ENCODE peak calls at places on chromosomes 11 and 22, in seven cellular contexts. One of them, this sample, is unnamed.

GRCh38 chr22:46830001-46830715 is 67.7 kb downstream of the TBC1D22A start:
- DNase-seq in neuronal stem cell: no peak
- DNase-seq in stimulated activated CD8-positive, alpha-beta memory T cell treated with anti-CD3 and anti-CD28 coated beads, Interleukin-4, amount 100 ng/mL, for 4 hours: no peak
- DNase-seq in activated CD4-positive, CD25-positive, alpha-beta regulatory T cell treated with anti-CD3 and anti-CD28 coated beads, Interleukin-2, amount 50 U/mL, for 72 hours: no peak
- DNase-seq in HuH-7.5: no peak
- DNase-seq in body of pancreas: no peak
- DNase-seq in aorta: peak
- DNase-seq in this sample: no peak

GRCh38 chr11:35413568-35413967 is 5.8 kb downstream of the SLC1A2 start:
- DNase-seq in activated CD4-positive, CD25-positive, alpha-beta regulatory T cell treated with anti-CD3 and anti-CD28 coated beads, Interleukin-2, amount 50 U/mL, for 72 hours: no peak
- DNase-seq in HuH-7.5: no peak
- DNase-seq in stimulated activated CD8-positive, alpha-beta memory T cell treated with anti-CD3 and anti-CD28 coated beads, Interleukin-4, amount 100 ng/mL, for 4 hours: no peak
- DNase-seq in body of pancreas: no peak
- DNase-seq in aorta: no peak
- DNase-seq in neuronal stem cell: no peak
- DNase-seq in this sample: no peak

GRCh38 chr11:3131330-3131941 is 33.7 kb downstream of the OSBPL5 start:
- DNase-seq in activated CD4-positive, CD25-positive, alpha-beta regulatory T cell treated with anti-CD3 and anti-CD28 coated beads, Interleukin-2, amount 50 U/mL, for 72 hours: no peak
- DNase-seq in HuH-7.5: no peak
- DNase-seq in body of pancreas: no peak
- DNase-seq in aorta: no peak
- DNase-seq in neuronal stem cell: no peak
- DNase-seq in stimulated activated CD8-positive, alpha-beta memory T cell treated with anti-CD3 and anti-CD28 coated beads, Interleukin-4, amount 100 ng/mL, for 4 hours: no peak
- DNase-seq in this sample: no peak

GRCh38 chr11:57637626-57638004 is 12.1 kb downstream of the YPEL4 start:
- DNase-seq in neuronal stem cell: no peak
- DNase-seq in stimulated activated CD8-positive, alpha-beta memory T cell treated with anti-CD3 and anti-CD28 coated beads, Interleukin-4, amount 100 ng/mL, for 4 hours: no peak
- DNase-seq in body of pancreas: no peak
- DNase-seq in activated CD4-positive, CD25-positive, alpha-beta regulatory T cell treated with anti-CD3 and anti-CD28 coated beads, Interleukin-2, amount 50 U/mL, for 72 hours: no peak
- DNase-seq in HuH-7.5: no peak
- DNase-seq in aorta: no peak
- DNase-seq in this sample: no peak

GRCh38 chr22:23197836-23198235 is 17.5 kb downstream of the BCR start:
- DNase-seq in activated CD4-positive, CD25-positive, alpha-beta regulatory T cell treated with anti-CD3 and anti-CD28 coated beads, Interleukin-2, amount 50 U/mL, for 72 hours: no peak
- DNase-seq in aorta: no peak
- DNase-seq in stimulated activated CD8-positive, alpha-beta memory T cell treated with anti-CD3 and anti-CD28 coated beads, Interleukin-4, amount 100 ng/mL, for 4 hours: no peak
- DNase-seq in neuronal stem cell: no peak
- DNase-seq in HuH-7.5: no peak
- DNase-seq in body of pancreas: no peak
- DNase-seq in this sample: no peak

GRCh38 chr11:83464181-83464580 is 178.0 kb upstream of the CCDC90B start:
- DNase-seq in HuH-7.5: no peak
- DNase-seq in stimulated activated CD8-positive, alpha-beta memory T cell treated with anti-CD3 and anti-CD28 coated beads, Interleukin-4, amount 100 ng/mL, for 4 hours: no peak
- DNase-seq in aorta: no peak
- DNase-seq in body of pancreas: no peak
- DNase-seq in neuronal stem cell: no peak
- DNase-seq in activated CD4-positive, CD25-positive, alpha-beta regulatory T cell treated with anti-CD3 and anti-CD28 coated beads, Interleukin-2, amount 50 U/mL, for 72 hours: no peak
- DNase-seq in this sample: no peak

GRCh38 chr11:7281083-7281482 is 29.4 kb downstream of the SYT9 start:
- DNase-seq in activated CD4-positive, CD25-positive, alpha-beta regulatory T cell treated with anti-CD3 and anti-CD28 coated beads, Interleukin-2, amount 50 U/mL, for 72 hours: no peak
- DNase-seq in aorta: no peak
- DNase-seq in body of pancreas: no peak
- DNase-seq in neuronal stem cell: no peak
- DNase-seq in HuH-7.5: no peak
- DNase-seq in stimulated activated CD8-positive, alpha-beta memory T cell treated with anti-CD3 and anti-CD28 coated beads, Interleukin-4, amount 100 ng/mL, for 4 hours: no peak
- DNase-seq in this sample: no peak

GRCh38 chr22:49457146-49457545 is 370.5 kb downstream of the BRD1 start:
- DNase-seq in body of pancreas: no peak
- DNase-seq in aorta: no peak
- DNase-seq in neuronal stem cell: no peak
- DNase-seq in activated CD4-positive, CD25-positive, alpha-beta regulatory T cell treated with anti-CD3 and anti-CD28 coated beads, Interleukin-2, amount 50 U/mL, for 72 hours: no peak
- DNase-seq in stimulated activated CD8-positive, alpha-beta memory T cell treated with anti-CD3 and anti-CD28 coated beads, Interleukin-4, amount 100 ng/mL, for 4 hours: no peak
- DNase-seq in HuH-7.5: no peak
- DNase-seq in this sample: no peak

GRCh38 chr22:26922804-26923203 is 265.4 kb downstream of the MIAT start:
- DNase-seq in neuronal stem cell: peak
- DNase-seq in aorta: no peak
- DNase-seq in body of pancreas: no peak
- DNase-seq in HuH-7.5: peak
- DNase-seq in stimulated activated CD8-positive, alpha-beta memory T cell treated with anti-CD3 and anti-CD28 coated beads, Interleukin-4, amount 100 ng/mL, for 4 hours: no peak
- DNase-seq in activated CD4-positive, CD25-positive, alpha-beta regulatory T cell treated with anti-CD3 and anti-CD28 coated beads, Interleukin-2, amount 50 U/mL, for 72 hours: no peak
- DNase-seq in this sample: no peak

GRCh38 chr11:67022341-67022933 is 497 bp upstream of the SYT12 start:
- DNase-seq in stimulated activated CD8-positive, alpha-beta memory T cell treated with anti-CD3 and anti-CD28 coated beads, Interleukin-4, amount 100 ng/mL, for 4 hours: no peak
- DNase-seq in aorta: peak
- DNase-seq in neuronal stem cell: no peak
- DNase-seq in HuH-7.5: peak
- DNase-seq in activated CD4-positive, CD25-positive, alpha-beta regulatory T cell treated with anti-CD3 and anti-CD28 coated beads, Interleukin-2, amount 50 U/mL, for 72 hours: no peak
- DNase-seq in body of pancreas: peak
- DNase-seq in this sample: no peak

GRCh38 chr11:79052539-79052938 is 388.3 kb downstream of the TENM4 start:
- DNase-seq in HuH-7.5: no peak
- DNase-seq in activated CD4-positive, CD25-positive, alpha-beta regulatory T cell treated with anti-CD3 and anti-CD28 coated beads, Interleukin-2, amount 50 U/mL, for 72 hours: no peak
- DNase-seq in neuronal stem cell: no peak
- DNase-seq in stimulated activated CD8-positive, alpha-beta memory T cell treated with anti-CD3 and anti-CD28 coated beads, Interleukin-4, amount 100 ng/mL, for 4 hours: no peak
- DNase-seq in aorta: no peak
- DNase-seq in body of pancreas: no peak
- DNase-seq in this sample: no peak

GRCh38 chr11:102527041-102527440 is 3.5 kb downstream of the MMP7 start:
- DNase-seq in HuH-7.5: no peak
- DNase-seq in stimulated activated CD8-positive, alpha-beta memory T cell treated with anti-CD3 and anti-CD28 coated beads, Interleukin-4, amount 100 ng/mL, for 4 hours: no peak
- DNase-seq in body of pancreas: no peak
- DNase-seq in neuronal stem cell: no peak
- DNase-seq in aorta: no peak
- DNase-seq in activated CD4-positive, CD25-positive, alpha-beta regulatory T cell treated with anti-CD3 and anti-CD28 coated beads, Interleukin-2, amount 50 U/mL, for 72 hours: no peak
- DNase-seq in this sample: no peak

GRCh38 chr22:20107951-20108756 is 7.8 kb upstream of the RANBP1 start:
- DNase-seq in neuronal stem cell: no peak
- DNase-seq in HuH-7.5: no peak
- DNase-seq in aorta: peak
- DNase-seq in stimulated activated CD8-positive, alpha-beta memory T cell treated with anti-CD3 and anti-CD28 coated beads, Interleukin-4, amount 100 ng/mL, for 4 hours: no peak
- DNase-seq in body of pancreas: no peak
- DNase-seq in activated CD4-positive, CD25-positive, alpha-beta regulatory T cell treated with anti-CD3 and anti-CD28 coated beads, Interleukin-2, amount 50 U/mL, for 72 hours: no peak
- DNase-seq in this sample: no peak